ENCODE peak calls at places on chromosomes 7 and 10, in eight cellular contexts. H is GM20000; A is NCI-H460; J is effector memory CD8-positive, alpha-beta T cell; L is Calu3; R is MV-4-11; W is right cardiac atrium; Q is EH. C is an unnamed sample.

GRCh38 chr7:158587425-158588084 is at the start of gene PTPRN2:
- DNase-seq in H (peak), A (peak), J (peak), L (peak), R (peak), W (peak), Q (peak), C (peak)

GRCh38 chr7:7051221-7051877 is 131.0 kb upstream of the C1GALT1 start:
- DNase-seq in H (peak), A (no peak), J (no peak), L (no peak), R (peak), W (no peak), Q (peak), C (no peak)

GRCh38 chr10:10794056-10794455 is 223.6 kb upstream of the CELF2 start:
- DNase-seq in H (no peak), A (no peak), J (no peak), L (no peak), R (no peak), W (no peak), Q (no peak), C (no peak)

GRCh38 chr7:117053407-117053806 is 100.1 kb downstream of the ST7 start:
- DNase-seq in H (no peak), A (no peak), J (no peak), L (no peak), R (no peak), W (no peak), Q (peak), C (no peak)

GRCh38 chr10:29805134-29805691 is 170.4 kb upstream of the SVIL start:
- DNase-seq in H (no peak), A (no peak), J (no peak), L (no peak), R (no peak), W (no peak), Q (no peak), C (no peak)

GRCh38 chr10:67622506-67622905 is 73.5 kb downstream of the CTNNA3 start:
- DNase-seq in H (no peak), A (no peak), J (no peak), L (no peak), R (no peak), W (no peak), Q (no peak), C (no peak)

GRCh38 chr10:127896590-127896989 is 3.8 kb upstream of the CLRN3 start:
- DNase-seq in H (no peak), A (no peak), J (no peak), L (no peak), R (no peak), W (no peak), Q (no peak), C (no peak)

GRCh38 chr7:78734626-78735025 is 718.8 kb downstream of the MAGI2 start:
- DNase-seq in H (no peak), A (no peak), J (no peak), L (peak), R (no peak), W (no peak), Q (no peak), C (no peak)

GRCh38 chr10:86782691-86783418 is 26.4 kb downstream of the BMPR1A start:
- DNase-seq in H (no peak), A (no peak), J (no peak), L (no peak), R (peak), W (no peak), Q (no peak), C (no peak)